ENCODE peak calls at places on chromosomes 12 and 14, in five cellular contexts. One of them, this sample, is unnamed.

GRCh38 chr14:52473557-52473956 is 78.7 kb downstream of the TXNDC16 start:
- DNase-seq in lower lobe of right lung: no peak
- DNase-seq in cardiac fibroblast: peak
- DNase-seq in GM12865: peak
- DNase-seq in CD8-positive, alpha-beta T cell: no peak
- DNase-seq in this sample: peak

GRCh38 chr14:94612174-94612573 is at the start of gene SERPINA3:
- DNase-seq in cardiac fibroblast: peak
- DNase-seq in GM12865: no peak
- DNase-seq in CD8-positive, alpha-beta T cell: no peak
- DNase-seq in lower lobe of right lung: no peak
- DNase-seq in this sample: peak

GRCh38 chr14:95903616-95904107 is 27.0 kb downstream of the TUNAR start:
- DNase-seq in cardiac fibroblast: no peak
- DNase-seq in lower lobe of right lung: no peak
- DNase-seq in CD8-positive, alpha-beta T cell: no peak
- DNase-seq in GM12865: no peak
- DNase-seq in this sample: no peak

GRCh38 chr14:56787530-56787929 is 22.7 kb downstream of the OTX2 start:
- DNase-seq in CD8-positive, alpha-beta T cell: no peak
- DNase-seq in cardiac fibroblast: no peak
- DNase-seq in GM12865: no peak
- DNase-seq in lower lobe of right lung: no peak
- DNase-seq in this sample: no peak

GRCh38 chr14:69547701-69548348 is 26.8 kb downstream of the CCDC177 start:
- DNase-seq in CD8-positive, alpha-beta T cell: no peak
- DNase-seq in lower lobe of right lung: no peak
- DNase-seq in GM12865: no peak
- DNase-seq in cardiac fibroblast: peak
- DNase-seq in this sample: no peak

GRCh38 chr14:68474741-68475140 is 318.1 kb downstream of the ZFP36L1 start:
- DNase-seq in lower lobe of right lung: no peak
- DNase-seq in cardiac fibroblast: no peak
- DNase-seq in CD8-positive, alpha-beta T cell: no peak
- DNase-seq in GM12865: no peak
- DNase-seq in this sample: no peak

GRCh38 chr14:99565383-99565782 is 38.6 kb downstream of the CCDC85C start:
- DNase-seq in GM12865: no peak
- DNase-seq in cardiac fibroblast: no peak
- DNase-seq in CD8-positive, alpha-beta T cell: no peak
- DNase-seq in lower lobe of right lung: no peak
- DNase-seq in this sample: no peak

GRCh38 chr12:76927170-76927784 is 48.5 kb upstream of the CSRP2 start:
- DNase-seq in CD8-positive, alpha-beta T cell: no peak
- DNase-seq in cardiac fibroblast: peak
- DNase-seq in lower lobe of right lung: no peak
- DNase-seq in GM12865: peak
- DNase-seq in this sample: peak

GRCh38 chr14:95220663-95221231 is 63.4 kb upstream of the DICER1 start:
- DNase-seq in lower lobe of right lung: no peak
- DNase-seq in CD8-positive, alpha-beta T cell: no peak
- DNase-seq in cardiac fibroblast: peak
- DNase-seq in GM12865: no peak
- DNase-seq in this sample: peak

GRCh38 chr12:114371250-114371649 is 34.7 kb downstream of the TBX5 start:
- DNase-seq in GM12865: no peak
- DNase-seq in lower lobe of right lung: no peak
- DNase-seq in cardiac fibroblast: no peak
- DNase-seq in CD8-positive, alpha-beta T cell: no peak
- DNase-seq in this sample: no peak

DNA sequence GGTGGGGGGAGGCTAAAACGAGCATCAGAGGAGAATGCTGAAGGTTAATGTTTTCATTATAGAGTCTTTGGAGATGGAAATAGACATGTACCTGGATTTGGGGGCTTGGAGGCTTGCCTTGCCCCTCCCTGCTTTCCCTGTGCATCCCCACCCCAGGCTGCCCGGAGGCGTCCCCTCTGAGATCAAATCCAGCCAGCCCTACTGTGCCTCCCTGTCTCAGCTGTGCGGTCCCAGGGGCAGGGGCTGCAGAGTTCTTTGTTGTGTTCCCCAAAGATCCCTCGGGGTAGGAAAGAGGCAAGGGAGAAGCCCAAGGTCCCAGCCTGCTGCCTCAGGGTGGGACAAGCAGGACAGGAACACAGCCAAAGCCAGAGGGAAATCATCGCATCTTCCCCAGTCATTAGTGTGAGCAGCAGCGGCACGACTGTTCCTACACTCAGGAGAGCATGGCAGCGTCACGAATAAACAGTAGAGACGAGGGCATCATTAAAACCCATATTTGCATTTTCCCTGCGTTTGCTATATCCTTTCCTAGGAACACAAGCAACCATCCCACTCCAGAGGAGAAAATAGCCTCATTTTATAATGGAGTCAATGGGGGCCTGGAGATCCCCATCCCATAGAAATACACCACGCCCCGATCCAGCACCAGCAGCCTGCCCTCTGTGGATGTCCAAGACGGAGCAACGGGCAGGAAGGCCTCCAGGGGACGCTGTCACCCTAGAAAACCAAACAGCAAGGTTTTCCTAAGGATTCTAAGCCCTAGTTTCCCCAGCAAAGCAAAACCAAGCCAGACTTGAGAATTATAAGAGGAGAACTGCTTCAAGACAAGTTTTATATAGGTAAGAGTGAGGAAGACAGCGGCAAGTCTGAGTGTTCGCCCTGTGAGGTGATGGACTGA is 32.4 kb downstream of the ANO2 start:
- DNase-seq in GM12865: no peak
- DNase-seq in cardiac fibroblast: no peak
- DNase-seq in CD8-positive, alpha-beta T cell: no peak
- DNase-seq in lower lobe of right lung: no peak
- DNase-seq in this sample: no peak
- TF ChIP-seq CTCF in GM12865: peak
- TF ChIP-seq CTCF in cardiac fibroblast: no peak
- TF ChIP-seq CTCF in CD8-positive, alpha-beta T cell: no peak
- TF ChIP-seq CTCF in lower lobe of right lung: no peak
- TF ChIP-seq CTCF in this sample: peak

DNA sequence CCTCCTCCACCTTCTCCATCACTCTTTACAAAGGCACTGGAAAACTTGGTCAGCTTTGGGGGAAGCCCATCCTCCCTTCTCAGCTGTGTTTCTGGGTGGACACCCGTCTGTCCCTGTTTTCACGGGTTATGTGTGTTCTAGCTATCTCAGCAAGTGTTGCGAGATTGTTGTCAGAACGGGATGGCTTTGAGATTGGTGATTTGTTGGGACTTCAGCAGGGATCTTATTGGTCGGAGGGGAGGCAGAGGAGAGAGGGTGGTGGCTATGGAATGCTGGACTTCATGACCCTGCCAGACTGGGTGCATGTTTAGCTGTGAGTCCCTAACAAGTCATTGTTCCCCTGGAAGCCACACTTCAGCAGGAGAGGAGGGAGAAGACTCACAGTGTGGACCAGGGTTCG is 2.1 kb downstream of the USP5 start:
- DNase-seq in cardiac fibroblast: no peak
- DNase-seq in CD8-positive, alpha-beta T cell: no peak
- DNase-seq in GM12865: no peak
- DNase-seq in lower lobe of right lung: no peak
- DNase-seq in this sample: no peak
- H3K4me3 ChIP-seq in cardiac fibroblast: no peak
- H3K4me3 ChIP-seq in CD8-positive, alpha-beta T cell: no peak
- H3K4me3 ChIP-seq in GM12865: no peak
- H3K4me3 ChIP-seq in lower lobe of right lung: no peak
- H3K4me3 ChIP-seq in this sample: no peak

GRCh38 chr12:110619534-110619953 is 5.6 kb downstream of the TCTN1 start:
- DNase-seq in GM12865: peak
- DNase-seq in CD8-positive, alpha-beta T cell: no peak
- DNase-seq in lower lobe of right lung: no peak
- DNase-seq in cardiac fibroblast: no peak
- DNase-seq in this sample: no peak
- TF ChIP-seq CTCF in GM12865: peak
- TF ChIP-seq CTCF in CD8-positive, alpha-beta T cell: no peak
- TF ChIP-seq CTCF in lower lobe of right lung: no peak
- TF ChIP-seq CTCF in cardiac fibroblast: no peak
- TF ChIP-seq CTCF in this sample: no peak

GRCh38 chr14:91841065-91841464 is 26.3 kb downstream of the TC2N start:
- DNase-seq in CD8-positive, alpha-beta T cell: no peak
- DNase-seq in lower lobe of right lung: no peak
- DNase-seq in GM12865: peak
- DNase-seq in cardiac fibroblast: no peak
- DNase-seq in this sample: no peak
- H3K4me3 ChIP-seq in CD8-positive, alpha-beta T cell: no peak
- H3K4me3 ChIP-seq in lower lobe of right lung: no peak
- H3K4me3 ChIP-seq in GM12865: no peak
- H3K4me3 ChIP-seq in cardiac fibroblast: no peak
- H3K4me3 ChIP-seq in this sample: no peak

DNA sequence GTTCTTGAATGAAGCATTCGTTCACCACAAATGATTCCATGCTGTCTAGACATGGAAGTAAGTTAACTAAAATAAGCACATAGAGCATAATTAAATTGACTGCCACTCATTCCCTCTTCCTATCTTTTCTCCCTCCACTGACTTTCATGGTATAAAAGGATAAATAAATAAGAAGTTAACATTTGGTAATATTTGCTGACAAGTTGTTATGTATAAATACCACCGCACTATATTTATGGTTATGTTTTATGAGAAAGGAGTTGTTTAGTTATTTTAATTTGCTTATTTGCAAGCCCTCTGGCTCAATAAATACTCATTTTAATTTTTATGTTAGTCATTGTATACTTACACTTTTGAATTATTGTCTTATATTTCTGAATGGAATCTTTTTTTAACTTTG is 113.5 kb downstream of the MIPOL1 start:
- DNase-seq in cardiac fibroblast: no peak
- DNase-seq in CD8-positive, alpha-beta T cell: no peak
- DNase-seq in GM12865: no peak
- DNase-seq in lower lobe of right lung: no peak
- DNase-seq in this sample: no peak
- TF ChIP-seq CTCF in cardiac fibroblast: no peak
- TF ChIP-seq CTCF in CD8-positive, alpha-beta T cell: no peak
- TF ChIP-seq CTCF in GM12865: no peak
- TF ChIP-seq CTCF in lower lobe of right lung: no peak
- TF ChIP-seq CTCF in this sample: no peak

GRCh38 chr12:6701078-6701768 is 608 bp upstream of the PIANP start:
- DNase-seq in GM12865: no peak
- DNase-seq in lower lobe of right lung: no peak
- DNase-seq in CD8-positive, alpha-beta T cell: no peak
- DNase-seq in cardiac fibroblast: no peak
- DNase-seq in this sample: no peak
- H3K4me3 ChIP-seq in GM12865: no peak
- H3K4me3 ChIP-seq in lower lobe of right lung: peak
- H3K4me3 ChIP-seq in CD8-positive, alpha-beta T cell: peak
- H3K4me3 ChIP-seq in cardiac fibroblast: peak
- H3K4me3 ChIP-seq in this sample: peak

DNA sequence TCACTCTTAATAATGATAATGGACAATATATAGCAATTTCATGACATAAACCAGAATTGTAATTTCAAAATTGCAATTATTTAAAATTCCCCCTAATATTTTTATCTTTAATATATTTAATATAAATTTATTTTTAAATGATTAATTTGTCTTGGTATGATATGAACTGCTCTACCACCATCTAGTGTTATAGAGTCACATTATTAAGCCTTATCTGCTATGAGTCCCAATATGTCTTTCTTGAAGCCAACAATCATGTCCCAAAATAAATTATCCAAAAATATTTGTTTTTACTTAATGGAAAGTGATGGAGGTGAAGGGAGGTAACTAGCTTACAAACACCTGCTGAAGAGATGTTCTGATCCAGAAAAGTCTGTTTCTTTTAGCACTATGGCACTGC is 151.4 kb downstream of the KCNC2 start:
- DNase-seq in lower lobe of right lung: no peak
- DNase-seq in CD8-positive, alpha-beta T cell: no peak
- DNase-seq in cardiac fibroblast: no peak
- DNase-seq in GM12865: no peak
- DNase-seq in this sample: no peak
- TF ChIP-seq CTCF in lower lobe of right lung: no peak
- TF ChIP-seq CTCF in CD8-positive, alpha-beta T cell: no peak
- TF ChIP-seq CTCF in cardiac fibroblast: no peak
- TF ChIP-seq CTCF in GM12865: no peak
- TF ChIP-seq CTCF in this sample: no peak

DNA sequence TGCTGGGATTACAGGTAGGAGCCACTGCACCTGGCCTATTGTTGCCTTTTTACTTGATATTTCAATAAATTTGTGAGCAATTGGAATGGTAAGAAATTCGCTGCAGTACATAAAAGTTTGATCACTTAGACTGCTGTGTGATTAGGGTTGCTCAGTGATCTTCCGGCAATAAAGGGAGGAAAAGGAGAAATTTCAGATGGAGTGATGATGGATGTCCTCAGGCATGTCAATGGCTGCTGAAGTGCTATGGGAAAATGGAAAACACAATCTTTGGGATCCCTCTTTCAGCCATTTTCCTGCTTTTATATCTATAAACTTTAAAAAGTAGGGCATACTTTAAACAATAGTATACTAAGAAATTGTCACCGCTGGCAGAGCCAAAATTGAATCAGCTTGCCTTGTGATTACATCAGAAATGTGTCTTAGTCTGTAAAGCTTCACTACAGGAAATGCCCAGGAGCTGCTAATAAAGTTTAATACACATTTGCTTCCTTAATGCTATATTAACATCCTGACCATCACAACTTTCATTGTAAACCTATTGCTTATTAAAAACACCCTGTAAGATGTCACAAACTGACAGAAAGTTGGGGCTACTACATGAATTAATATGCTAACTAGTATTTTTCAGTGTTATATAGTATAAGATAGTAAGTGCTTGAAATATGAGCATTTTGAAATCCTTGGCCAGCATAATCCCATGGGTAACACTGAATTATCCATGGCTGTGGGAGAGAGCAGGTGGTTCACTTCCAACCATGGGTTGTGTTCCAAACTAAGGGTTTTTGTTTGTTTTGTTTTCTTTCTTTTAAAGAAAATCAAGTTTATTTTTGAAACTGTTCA is 13.8 kb upstream of the FBXL14 start:
- DNase-seq in GM12865: no peak
- DNase-seq in cardiac fibroblast: peak
- DNase-seq in CD8-positive, alpha-beta T cell: no peak
- DNase-seq in lower lobe of right lung: no peak
- DNase-seq in this sample: peak
- H3K4me3 ChIP-seq in GM12865: no peak
- H3K4me3 ChIP-seq in cardiac fibroblast: no peak
- H3K4me3 ChIP-seq in CD8-positive, alpha-beta T cell: no peak
- H3K4me3 ChIP-seq in lower lobe of right lung: no peak
- H3K4me3 ChIP-seq in this sample: no peak

GRCh38 chr12:131883521-131883900 is 10.9 kb upstream of the ULK1 start:
- DNase-seq in cardiac fibroblast: no peak
- DNase-seq in CD8-positive, alpha-beta T cell: no peak
- DNase-seq in GM12865: no peak
- DNase-seq in lower lobe of right lung: no peak
- DNase-seq in this sample: no peak
- TF ChIP-seq CTCF in cardiac fibroblast: no peak
- TF ChIP-seq CTCF in CD8-positive, alpha-beta T cell: no peak
- TF ChIP-seq CTCF in GM12865: no peak
- TF ChIP-seq CTCF in lower lobe of right lung: no peak
- TF ChIP-seq CTCF in this sample: no peak

GRCh38 chr12:120583478-120584030 is 2.4 kb upstream of the POP5 start:
- DNase-seq in cardiac fibroblast: peak
- DNase-seq in lower lobe of right lung: peak
- DNase-seq in CD8-positive, alpha-beta T cell: peak
- DNase-seq in GM12865: peak
- DNase-seq in this sample: peak
- H3K4me3 ChIP-seq in cardiac fibroblast: no peak
- H3K4me3 ChIP-seq in lower lobe of right lung: no peak
- H3K4me3 ChIP-seq in CD8-positive, alpha-beta T cell: no peak
- H3K4me3 ChIP-seq in GM12865: no peak
- H3K4me3 ChIP-seq in this sample: peak